ENCODE peak calls at places on chromosomes 12 and 14, in nine cellular contexts. N is stomach, D is body of pancreas, Q is suprapubic skin, K is breast epithelium, E is IMR-90, Z is A549, H is transverse colon, U is upper lobe of left lung. W is an unnamed sample.

GRCh38 chr12:91009319-91009950 is 4.7 kb upstream of the EPYC start:
- DNase-seq in N (no peak), D (no peak), Q (no peak), K (no peak), E (peak; percentile 41), Z (no peak), H (no peak), U (no peak), W (no peak)

GRCh38 chr12:112781767-112782166 is 9.8 kb upstream of the RPH3A start:
- DNase-seq in N (no peak), D (no peak), Q (no peak), K (no peak), E (no peak), Z (no peak), H (no peak), U (no peak), W (no peak)

GRCh38 chr14:69050235-69051184 is 71.4 kb upstream of the ACTN1 start:
- DNase-seq in N (no peak), D (no peak), Q (no peak), K (no peak), E (no peak), Z (no peak), H (no peak), U (no peak), W (no peak)

GRCh38 chr12:12384601-12385321 is 27.9 kb downstream of the BORCS5 start:
- DNase-seq in N (no peak), D (no peak), Q (no peak), K (no peak), E (no peak), Z (no peak), H (no peak), U (no peak), W (no peak)

GRCh38 chr12:96015672-96016071 is 19.5 kb upstream of the HAL start:
- DNase-seq in N (peak; percentile 32), D (peak; percentile 27), Q (no peak), K (no peak), E (peak; percentile 22), Z (peak; percentile 27), H (no peak), U (no peak), W (no peak)

GRCh38 chr14:100147181-100147631 is 12.2 kb downstream of the DEGS2 start:
- DNase-seq in N (no peak), D (no peak), Q (no peak), K (no peak), E (no peak), Z (no peak), H (no peak), U (no peak), W (no peak)

GRCh38 chr12:95386056-95386455 is 87.9 kb upstream of the METAP2 start:
- DNase-seq in N (no peak), D (no peak), Q (no peak), K (no peak), E (no peak), Z (no peak), H (no peak), U (no peak), W (no peak)

GRCh38 chr14:70873627-70874026 is 33.6 kb upstream of the PCNX1 start:
- DNase-seq in N (no peak), D (no peak), Q (no peak), K (no peak), E (no peak), Z (no peak), H (no peak), U (no peak), W (no peak)

GRCh38 chr12:3523058-3523457 is 32.1 kb downstream of the PRMT8 start:
- DNase-seq in N (no peak), D (no peak), Q (no peak), K (no peak), E (no peak), Z (no peak), H (no peak), U (no peak), W (no peak)

GRCh38 chr12:122888232-122888752 is 7.6 kb downstream of the VPS37B start:
- DNase-seq in N (peak; percentile 86), D (peak; percentile 93), Q (peak; percentile 84), K (peak; percentile 98), E (peak; percentile 69), Z (peak; percentile 74), H (peak; percentile 78), U (no peak), W (peak; percentile 93)

GRCh38 chr12:58310828-58311273 is 369.5 kb downstream of the ATP23 start:
- DNase-seq in N (no peak), D (no peak), Q (no peak), K (no peak), E (peak; percentile 99), Z (peak; percentile 75), H (no peak), U (no peak), W (no peak)

GRCh38 chr12:6934110-6934509 is 6.4 kb downstream of the ATN1 start:
- DNase-seq in N (no peak), D (no peak), Q (peak; percentile 71), K (peak; percentile 67), E (peak; percentile 54), Z (no peak), H (no peak), U (no peak), W (no peak)

GRCh38 chr14:24634158-24634557 is at the start of gene GZMB:
- DNase-seq in N (peak; percentile 40), D (no peak), Q (no peak), K (no peak), E (peak; percentile 14), Z (no peak), H (peak; percentile 19), U (no peak), W (no peak)

DNA sequence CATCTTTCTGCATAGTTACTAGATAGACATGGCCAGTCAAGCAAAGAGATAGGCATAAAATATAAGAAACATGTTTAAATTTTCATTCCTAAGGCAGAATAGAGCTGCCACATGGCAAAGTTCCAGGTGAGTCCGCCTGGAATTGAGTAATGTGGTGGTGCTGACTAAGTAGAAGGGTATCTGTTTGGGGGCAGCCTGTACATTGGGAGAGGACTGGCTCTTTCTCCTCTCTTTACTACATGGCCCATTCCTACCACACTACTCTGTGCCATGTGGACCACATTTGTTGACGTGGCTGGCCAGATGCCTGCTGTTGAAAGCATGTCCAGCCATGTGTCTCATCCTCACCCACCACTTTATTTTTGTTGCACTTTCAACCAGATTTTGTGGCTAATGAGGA is 354.0 kb downstream of the ETNK1 start:
- DNase-seq in N (no peak), D (no peak), Q (no peak), K (no peak), E (peak; percentile 95), Z (no peak), H (no peak), U (no peak), W (no peak)
- TF ChIP-seq POLR2A in N (no peak), D (no peak), Q (no peak), K (no peak), E (no peak), Z (no peak), H (no peak), U (no peak), W (no peak)

GRCh38 chr14:81772391-81772790 is 238.7 kb upstream of the SEL1L start:
- DNase-seq in N (no peak), D (no peak), Q (no peak), K (no peak), E (no peak), Z (no peak), H (no peak), U (no peak), W (no peak)
- H3K4me3 ChIP-seq in N (no peak overlapping the region), D (no peak overlapping the region), Q (no peak overlapping the region), K (no peak overlapping the region), E (no peak overlapping the region), Z (no peak overlapping the region), H (no peak overlapping the region), U (no peak overlapping the region), W (no peak overlapping the region)

DNA sequence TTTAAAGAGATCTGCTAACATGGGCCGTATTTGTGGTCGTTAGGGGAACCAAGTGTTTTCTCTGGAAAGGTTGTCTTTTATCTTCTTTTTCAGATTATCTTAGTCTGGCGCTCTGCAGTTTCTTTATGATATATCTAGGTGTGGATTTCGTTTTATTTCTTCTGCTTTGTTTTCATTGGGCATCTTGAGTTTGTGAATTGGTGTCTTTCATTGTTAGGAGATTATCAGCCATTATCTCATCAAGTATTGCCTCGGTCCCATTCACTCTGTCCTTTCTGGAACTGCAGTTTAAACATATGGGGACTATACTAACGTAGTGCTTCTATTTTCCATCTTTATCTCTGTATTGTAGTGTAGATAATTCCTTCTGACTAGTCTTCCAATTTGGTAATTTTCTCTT is 60.4 kb downstream of the BICDL1 start:
- DNase-seq in N (no peak), D (no peak), Q (no peak), K (no peak), E (no peak), Z (no peak), H (no peak), U (no peak), W (no peak)
- H3K27ac ChIP-seq in N (no peak overlapping the region), D (no peak overlapping the region), Q (no peak overlapping the region), K (no peak overlapping the region), E (no peak overlapping the region), Z (no peak overlapping the region), H (no peak overlapping the region), U (no peak overlapping the region), W (no peak overlapping the region)

DNA sequence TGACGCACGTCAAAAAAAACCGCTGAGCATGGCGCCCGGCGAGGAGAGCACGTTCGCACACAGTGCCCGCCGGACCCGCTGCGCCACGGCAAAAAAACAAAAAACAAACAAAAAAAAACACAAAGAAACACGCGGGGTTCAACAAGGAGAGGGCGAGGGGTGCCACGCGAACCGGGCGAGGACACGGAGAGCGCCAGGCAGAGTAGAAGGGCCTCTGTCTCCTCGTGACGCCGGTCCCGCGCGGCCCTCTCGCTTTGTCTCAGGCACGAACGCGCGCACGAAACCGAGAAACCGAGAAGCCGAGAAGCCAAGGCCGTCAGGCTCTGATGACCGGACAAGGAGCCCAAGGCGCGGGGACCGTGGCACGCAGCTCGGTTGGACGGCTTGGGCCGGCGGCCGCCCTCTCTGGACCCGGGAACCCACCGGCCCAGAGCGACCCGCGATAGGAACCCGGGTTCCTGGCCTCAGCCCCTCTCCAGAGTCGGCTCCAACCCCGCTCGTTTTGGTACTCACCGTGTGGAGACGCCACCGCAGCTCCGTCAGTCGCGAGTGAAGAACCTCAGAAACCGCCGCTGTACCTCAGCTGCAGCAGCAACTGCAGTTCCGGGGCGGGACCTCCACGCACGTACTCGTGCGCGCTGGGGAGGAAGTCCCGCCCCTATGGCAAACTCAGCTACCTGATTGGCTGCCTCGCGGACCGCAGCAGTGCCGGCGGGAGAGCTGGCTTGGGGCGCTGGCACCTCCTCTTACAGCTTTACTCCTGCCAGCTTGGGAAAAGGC is at the start of the genes DDX24 and IFI27L1:
- DNase-seq in N (peak; percentile 98), D (peak; percentile 98), Q (peak; percentile 98), K (peak; percentile 95), E (peak; percentile 93), Z (peak; percentile 95), H (peak; percentile 98), U (peak; percentile 96), W (peak; percentile 97)
- TF ChIP-seq POLR2A in N (peak; percentile 93), D (peak; percentile 98), Q (peak; percentile 76), K (peak; percentile 95), E (peak; percentile 95), Z (peak; percentile 86), H (peak; percentile 98), U (peak; percentile 95), W (peak; percentile 98)

GRCh38 chr14:105042813-105043212 is 21.9 kb upstream of the CDCA4 start:
- DNase-seq in N (no peak), D (no peak), Q (no peak), K (no peak), E (no peak), Z (no peak), H (no peak), U (peak; percentile 52), W (no peak)
- H3K4me3 ChIP-seq in N (no peak overlapping the region), D (no peak overlapping the region), Q (no peak overlapping the region), K (no peak overlapping the region), E (no peak overlapping the region), Z (no peak overlapping the region), H (no peak overlapping the region), U (no peak overlapping the region), W (no peak overlapping the region)

GRCh38 chr12:92740421-92740820 is 37.6 kb downstream of the PLEKHG7 start:
- DNase-seq in N (no peak), D (no peak), Q (no peak), K (no peak), E (no peak), Z (no peak), H (no peak), U (no peak), W (no peak)
- H3K27ac ChIP-seq in N (no peak overlapping the region), D (no peak overlapping the region), Q (no peak overlapping the region), K (no peak overlapping the region), E (no peak overlapping the region), Z (no peak overlapping the region), H (no peak overlapping the region), U (no peak overlapping the region), W (no peak overlapping the region)

W was measured in prostate gland.